ENCODE peak calls at places on chromosomes 6 and 20, in six cellular contexts. L, N, J, S, U and Z are unnamed samples.

GRCh38 chr20:11274137-11274536 is 600.3 kb upstream of the JAG1 start:
- DNase-seq in L (peak), N (no peak), J (no peak), S (peak), U (peak), Z (peak)

GRCh38 chr6:168354338-168354737 is 34.8 kb upstream of the DACT2 start:
- DNase-seq in L (no peak), N (no peak), J (no peak), S (no peak), U (no peak), Z (no peak)

GRCh38 chr20:63548542-63548941 is 993 bp upstream of the SRMS start:
- DNase-seq in L (no peak), N (no peak), J (no peak), S (no peak), U (no peak), Z (no peak)

GRCh38 chr6:142725024-142725770 is 219.8 kb downstream of the HIVEP2 start:
- DNase-seq in L (no peak), N (no peak), J (no peak), S (no peak), U (no peak), Z (no peak)

GRCh38 chr6:110329348-110329728 is 28.8 kb downstream of the METTL24 start:
- DNase-seq in L (no peak), N (peak), J (no peak), S (no peak), U (no peak), Z (no peak)

GRCh38 chr20:61159940-61160688 is 91.9 kb upstream of the CDH4 start:
- DNase-seq in L (no peak), N (no peak), J (no peak), S (no peak), U (no peak), Z (no peak)

GRCh38 chr20:57878803-57879424 is 169.1 kb upstream of the PMEPA1 start:
- DNase-seq in L (no peak), N (no peak), J (no peak), S (no peak), U (no peak), Z (no peak)

GRCh38 chr6:44486002-44486421 is 98.5 kb downstream of the CDC5L start:
- DNase-seq in L (no peak), N (peak), J (no peak), S (no peak), U (no peak), Z (peak)

GRCh38 chr20:10508468-10509251 is 73.6 kb downstream of the SLX4IP start:
- DNase-seq in L (peak), N (no peak), J (no peak), S (no peak), U (no peak), Z (no peak)

GRCh38 chr6:54574671-54575070 is 266.4 kb downstream of the TINAG start:
- DNase-seq in L (no peak), N (no peak), J (no peak), S (no peak), U (no peak), Z (no peak)

GRCh38 chr6:32845381-32845884 is 1.6 kb upstream of the PSMB8 start:
- DNase-seq in L (no peak), N (no peak), J (peak), S (no peak), U (no peak), Z (no peak)

GRCh38 chr6:1136856-1137255 is 175.0 kb upstream of the FOXQ1 start:
- DNase-seq in L (no peak), N (no peak), J (no peak), S (no peak), U (no peak), Z (no peak)

GRCh38 chr6:157274471-157275226 is 48.7 kb downstream of the TMEM242 start:
- DNase-seq in L (peak), N (no peak), J (peak), S (no peak), U (peak), Z (no peak)

GRCh38 chr20:3080939-3081388 is 3.6 kb downstream of the AVP start:
- DNase-seq in L (peak), N (no peak), J (no peak), S (no peak), U (no peak), Z (peak)

GRCh38 chr6:626236-626635 is 30.7 kb downstream of the HUS1B start:
- DNase-seq in L (no peak), N (no peak), J (no peak), S (peak), U (no peak), Z (no peak)

GRCh38 chr6:81451787-81452186 is 300.7 kb downstream of the TENT5A start:
- DNase-seq in L (no peak), N (peak), J (no peak), S (peak), U (no peak), Z (peak)

GRCh38 chr6:116556814-116557403 is 3.4 kb downstream of the CALHM4 start:
- DNase-seq in L (no peak), N (no peak), J (no peak), S (no peak), U (no peak), Z (no peak)

GRCh38 chr6:81682238-81682795 is 70.2 kb downstream of the TENT5A start:
- DNase-seq in L (no peak), N (no peak), J (no peak), S (no peak), U (no peak), Z (no peak)

GRCh38 chr20:45924391-45925261 is 9.9 kb upstream of the PCIF1 start:
- DNase-seq in L (peak), N (no peak), J (no peak), S (no peak), U (no peak), Z (no peak)

GRCh38 chr20:24698706-24699206 is 229.3 kb downstream of the SYNDIG1 start:
- DNase-seq in L (no peak), N (no peak), J (no peak), S (no peak), U (no peak), Z (no peak)

GRCh38 chr20:29741594-29741893 is 1515.9 kb upstream of the DEFB115 start:
- DNase-seq in L (no peak), N (no peak), J (no peak), S (no peak), U (no peak), Z (no peak)

GRCh38 chr6:89310929-89311328 is 4.2 kb downstream of the GABRR2 start:
- DNase-seq in L (no peak), N (peak), J (no peak), S (no peak), U (no peak), Z (no peak)

GRCh38 chr6:20092071-20092566 is 120.2 kb downstream of the MBOAT1 start:
- DNase-seq in L (peak), N (peak), J (no peak), S (peak), U (peak), Z (peak)

GRCh38 chr6:26196846-26197683 is 109.8 kb downstream of the HFE start:
- DNase-seq in L (peak), N (peak), J (peak), S (peak), U (peak), Z (peak)
- TF ChIP-seq CTCF in L (no peak), N (peak), J (no peak), S (no peak), U (no peak), Z (no peak)

DNA sequence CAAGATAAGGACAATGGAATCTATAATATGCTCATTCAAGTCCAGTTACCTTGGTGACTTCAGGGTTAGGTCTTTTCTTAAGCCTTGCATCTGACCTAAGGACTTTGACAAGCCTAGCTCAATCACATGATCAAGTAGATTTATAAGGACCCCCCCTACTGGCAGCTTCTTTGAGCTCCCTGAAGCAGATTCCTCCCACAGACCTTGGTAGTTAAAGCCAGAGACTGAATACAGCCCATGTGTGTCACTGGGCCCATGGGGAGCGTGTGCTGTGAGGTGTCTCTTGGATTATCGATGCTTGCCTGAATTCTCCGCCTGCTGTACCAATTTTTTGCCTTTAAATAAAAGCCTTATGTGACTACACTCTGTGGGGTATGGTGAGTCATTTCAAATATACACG is 372.7 kb upstream of the RGS17 start:
- DNase-seq in L (no peak), N (no peak), J (no peak), S (no peak), U (peak), Z (no peak)
- TF ChIP-seq CTCF in L (no peak), N (no peak), J (no peak), S (no peak), U (no peak), Z (no peak)

GRCh38 chr6:122871079-122871478 is 82.0 kb downstream of the SMPDL3A start:
- DNase-seq in L (no peak), N (no peak), J (no peak), S (no peak), U (no peak), Z (no peak)
- TF ChIP-seq CTCF in L (no peak), N (no peak), J (no peak), S (no peak), U (no peak), Z (no peak)

GRCh38 chr6:43176423-43176786 is 5.3 kb downstream of the SRF start:
- DNase-seq in L (no peak), N (no peak), J (no peak), S (no peak), U (no peak), Z (no peak)

GRCh38 chr6:43172127-43173007 is 1.3 kb downstream of the SRF start:
- DNase-seq in L (peak), N (no peak), J (peak), S (no peak), U (peak), Z (no peak)

GRCh38 chr6:43175676-43176422 is 4.8 kb downstream of the SRF start:
- DNase-seq in L (no peak), N (no peak), J (no peak), S (no peak), U (no peak), Z (no peak)

GRCh38 chr6:43173496-43174262 is 2.6 kb downstream of the SRF start:
- DNase-seq in L (no peak), N (no peak), J (no peak), S (no peak), U (no peak), Z (no peak)

GRCh38 chr6:43174263-43175112 is 3.4 kb downstream of the SRF start:
- DNase-seq in L (peak), N (peak), J (peak), S (peak), U (peak), Z (peak)
- TF ChIP-seq CTCF in L (no peak), N (peak), J (no peak), S (peak), U (no peak), Z (no peak)

GRCh38 chr20:52539891-52540290 is 348.3 kb upstream of the ZFP64 start:
- DNase-seq in L (no peak), N (no peak), J (no peak), S (no peak), U (no peak), Z (no peak)
- TF ChIP-seq CTCF in L (no peak), N (no peak), J (no peak), S (no peak), U (no peak), Z (no peak)

GRCh38 chr6:76764057-76764456 is 691.6 kb upstream of the IMPG1 start:
- DNase-seq in L (no peak), N (no peak), J (no peak), S (no peak), U (no peak), Z (no peak)
- TF ChIP-seq CTCF in L (no peak), N (no peak), J (no peak), S (no peak), U (no peak), Z (no peak)

GRCh38 chr6:117906905-117907599 is at the start of gene SLC35F1:
- DNase-seq in L (no peak), N (no peak), J (no peak), S (no peak), U (peak), Z (no peak)
- TF ChIP-seq CTCF in L (peak), N (peak), J (no peak), S (peak), U (peak), Z (peak)